ENCODE peak calls at places on chromosomes 1 and 21, in eight cellular contexts. One of them, this sample, is unnamed.

GRCh38 chr1:7538033-7538432 is 233.1 kb upstream of the VAMP3 start:
- DNase-seq in heart right ventricle: no peak
- DNase-seq in cardiac fibroblast: peak
- DNase-seq in body of pancreas: no peak
- DNase-seq in CD8-positive, alpha-beta T cell: no peak
- DNase-seq in fibroblast of pulmonary artery: peak
- DNase-seq in mammary epithelial cell: no peak
- DNase-seq in AG10803: no peak
- DNase-seq in this sample: no peak

GRCh38 chr21:20527691-20528090 is 470.5 kb upstream of the NCAM2 start:
- DNase-seq in heart right ventricle: no peak
- DNase-seq in cardiac fibroblast: no peak
- DNase-seq in body of pancreas: no peak
- DNase-seq in CD8-positive, alpha-beta T cell: no peak
- DNase-seq in fibroblast of pulmonary artery: no peak
- DNase-seq in mammary epithelial cell: no peak
- DNase-seq in AG10803: no peak
- DNase-seq in this sample: no peak

GRCh38 chr1:162993866-162994265 is 75.3 kb upstream of the RGS4 start:
- DNase-seq in heart right ventricle: no peak
- DNase-seq in cardiac fibroblast: no peak
- DNase-seq in body of pancreas: no peak
- DNase-seq in CD8-positive, alpha-beta T cell: no peak
- DNase-seq in fibroblast of pulmonary artery: no peak
- DNase-seq in mammary epithelial cell: no peak
- DNase-seq in AG10803: peak
- DNase-seq in this sample: no peak

GRCh38 chr21:22115746-22116145 is 1117.5 kb downstream of the NCAM2 start:
- DNase-seq in heart right ventricle: no peak
- DNase-seq in cardiac fibroblast: no peak
- DNase-seq in body of pancreas: no peak
- DNase-seq in CD8-positive, alpha-beta T cell: no peak
- DNase-seq in fibroblast of pulmonary artery: no peak
- DNase-seq in mammary epithelial cell: no peak
- DNase-seq in AG10803: no peak
- DNase-seq in this sample: no peak

GRCh38 chr21:42760977-42761751 is 107.7 kb downstream of the PDE9A start:
- DNase-seq in heart right ventricle: no peak
- DNase-seq in cardiac fibroblast: no peak
- DNase-seq in body of pancreas: peak
- DNase-seq in CD8-positive, alpha-beta T cell: no peak
- DNase-seq in fibroblast of pulmonary artery: no peak
- DNase-seq in mammary epithelial cell: no peak
- DNase-seq in AG10803: no peak
- DNase-seq in this sample: no peak

GRCh38 chr1:243623831-243624230 is 226.2 kb downstream of the AKT3 start:
- DNase-seq in heart right ventricle: no peak
- DNase-seq in cardiac fibroblast: peak
- DNase-seq in body of pancreas: no peak
- DNase-seq in CD8-positive, alpha-beta T cell: no peak
- DNase-seq in fibroblast of pulmonary artery: peak
- DNase-seq in mammary epithelial cell: peak
- DNase-seq in AG10803: no peak
- DNase-seq in this sample: no peak

GRCh38 chr1:55045430-55045829 is 6.1 kb downstream of the PCSK9 start:
- DNase-seq in heart right ventricle: no peak
- DNase-seq in cardiac fibroblast: no peak
- DNase-seq in body of pancreas: no peak
- DNase-seq in CD8-positive, alpha-beta T cell: no peak
- DNase-seq in fibroblast of pulmonary artery: no peak
- DNase-seq in mammary epithelial cell: no peak
- DNase-seq in AG10803: no peak
- DNase-seq in this sample: no peak

GRCh38 chr1:7885513-7886298 is 32.8 kb upstream of the UTS2 start:
- DNase-seq in heart right ventricle: no peak
- DNase-seq in cardiac fibroblast: no peak
- DNase-seq in body of pancreas: peak
- DNase-seq in CD8-positive, alpha-beta T cell: peak
- DNase-seq in fibroblast of pulmonary artery: no peak
- DNase-seq in mammary epithelial cell: peak
- DNase-seq in AG10803: no peak
- DNase-seq in this sample: peak

GRCh38 chr1:53727461-53727860 is 11.5 kb downstream of the GLIS1 start:
- DNase-seq in heart right ventricle: no peak
- DNase-seq in cardiac fibroblast: no peak
- DNase-seq in body of pancreas: no peak
- DNase-seq in CD8-positive, alpha-beta T cell: no peak
- DNase-seq in fibroblast of pulmonary artery: no peak
- DNase-seq in mammary epithelial cell: no peak
- DNase-seq in AG10803: no peak
- DNase-seq in this sample: no peak

GRCh38 chr21:32494946-32495703 is 82.6 kb downstream of the EVA1C start:
- DNase-seq in heart right ventricle: no peak
- DNase-seq in cardiac fibroblast: peak
- DNase-seq in body of pancreas: no peak
- DNase-seq in CD8-positive, alpha-beta T cell: no peak
- DNase-seq in fibroblast of pulmonary artery: peak
- DNase-seq in mammary epithelial cell: peak
- DNase-seq in AG10803: peak
- DNase-seq in this sample: no peak

GRCh38 chr1:28811766-28812668 is at the start of gene OPRD1:
- DNase-seq in heart right ventricle: no peak
- DNase-seq in cardiac fibroblast: no peak
- DNase-seq in body of pancreas: no peak
- DNase-seq in CD8-positive, alpha-beta T cell: no peak
- DNase-seq in fibroblast of pulmonary artery: no peak
- DNase-seq in mammary epithelial cell: peak
- DNase-seq in AG10803: no peak
- DNase-seq in this sample: no peak

GRCh38 chr1:218836264-218836663 is 337.4 kb upstream of the LYPLAL1 start:
- DNase-seq in heart right ventricle: no peak
- DNase-seq in cardiac fibroblast: no peak
- DNase-seq in body of pancreas: no peak
- DNase-seq in CD8-positive, alpha-beta T cell: no peak
- DNase-seq in fibroblast of pulmonary artery: no peak
- DNase-seq in mammary epithelial cell: no peak
- DNase-seq in AG10803: no peak
- DNase-seq in this sample: no peak

GRCh38 chr1:2148691-2149090 is 45.9 kb downstream of the FAAP20 start:
- DNase-seq in heart right ventricle: no peak
- DNase-seq in cardiac fibroblast: no peak
- DNase-seq in body of pancreas: no peak
- DNase-seq in CD8-positive, alpha-beta T cell: peak
- DNase-seq in fibroblast of pulmonary artery: no peak
- DNase-seq in mammary epithelial cell: no peak
- DNase-seq in AG10803: no peak
- DNase-seq in this sample: no peak

GRCh38 chr1:228060458-228061190 is 21.9 kb upstream of the ARF1 start:
- DNase-seq in heart right ventricle: no peak
- DNase-seq in cardiac fibroblast: peak
- DNase-seq in body of pancreas: peak
- DNase-seq in CD8-positive, alpha-beta T cell: no peak
- DNase-seq in fibroblast of pulmonary artery: no peak
- DNase-seq in mammary epithelial cell: no peak
- DNase-seq in AG10803: no peak
- DNase-seq in this sample: peak

GRCh38 chr1:52424238-52424637 is 19.8 kb downstream of the PRPF38A start:
- DNase-seq in heart right ventricle: no peak
- DNase-seq in cardiac fibroblast: peak
- DNase-seq in body of pancreas: no peak
- DNase-seq in CD8-positive, alpha-beta T cell: peak
- DNase-seq in fibroblast of pulmonary artery: peak
- DNase-seq in mammary epithelial cell: no peak
- DNase-seq in AG10803: no peak
- DNase-seq in this sample: no peak

GRCh38 chr1:186765446-186765845 is 63.3 kb upstream of the PLA2G4A start:
- DNase-seq in heart right ventricle: no peak
- DNase-seq in cardiac fibroblast: no peak
- DNase-seq in body of pancreas: no peak
- DNase-seq in CD8-positive, alpha-beta T cell: no peak
- DNase-seq in fibroblast of pulmonary artery: no peak
- DNase-seq in mammary epithelial cell: no peak
- DNase-seq in AG10803: no peak
- DNase-seq in this sample: no peak

GRCh38 chr1:103220503-103221095 is 112.3 kb upstream of the COL11A1 start:
- DNase-seq in heart right ventricle: no peak
- DNase-seq in cardiac fibroblast: peak
- DNase-seq in body of pancreas: no peak
- DNase-seq in CD8-positive, alpha-beta T cell: no peak
- DNase-seq in fibroblast of pulmonary artery: peak
- DNase-seq in mammary epithelial cell: no peak
- DNase-seq in AG10803: peak
- DNase-seq in this sample: no peak

GRCh38 chr1:41670558-41670957 is 186.1 kb upstream of the EDN2 start:
- DNase-seq in heart right ventricle: no peak
- DNase-seq in cardiac fibroblast: peak
- DNase-seq in body of pancreas: no peak
- DNase-seq in CD8-positive, alpha-beta T cell: no peak
- DNase-seq in fibroblast of pulmonary artery: no peak
- DNase-seq in mammary epithelial cell: peak
- DNase-seq in AG10803: peak
- DNase-seq in this sample: no peak

GRCh38 chr1:60972841-60973364 is 109.5 kb upstream of the NFIA start:
- DNase-seq in heart right ventricle: no peak
- DNase-seq in cardiac fibroblast: peak
- DNase-seq in body of pancreas: no peak
- DNase-seq in CD8-positive, alpha-beta T cell: no peak
- DNase-seq in fibroblast of pulmonary artery: peak
- DNase-seq in mammary epithelial cell: peak
- DNase-seq in AG10803: peak
- DNase-seq in this sample: no peak

GRCh38 chr1:43836267-43836951 is 97.2 kb upstream of the ARTN start:
- DNase-seq in heart right ventricle: peak
- DNase-seq in cardiac fibroblast: no peak
- DNase-seq in body of pancreas: peak
- DNase-seq in CD8-positive, alpha-beta T cell: peak
- DNase-seq in fibroblast of pulmonary artery: no peak
- DNase-seq in mammary epithelial cell: peak
- DNase-seq in AG10803: no peak
- DNase-seq in this sample: peak

GRCh38 chr1:11795238-11795890 is 10.4 kb downstream of the MTHFR start:
- DNase-seq in heart right ventricle: no peak
- DNase-seq in cardiac fibroblast: no peak
- DNase-seq in body of pancreas: no peak
- DNase-seq in CD8-positive, alpha-beta T cell: no peak
- DNase-seq in fibroblast of pulmonary artery: no peak
- DNase-seq in mammary epithelial cell: no peak
- DNase-seq in AG10803: no peak
- DNase-seq in this sample: no peak
- H3K4me3 ChIP-seq in heart right ventricle: no peak
- H3K4me3 ChIP-seq in cardiac fibroblast: no peak
- H3K4me3 ChIP-seq in body of pancreas: no peak
- H3K4me3 ChIP-seq in CD8-positive, alpha-beta T cell: no peak
- H3K4me3 ChIP-seq in fibroblast of pulmonary artery: no peak
- H3K4me3 ChIP-seq in mammary epithelial cell: no peak
- H3K4me3 ChIP-seq in AG10803: no peak
- H3K4me3 ChIP-seq in this sample: no peak

GRCh38 chr21:35933466-35933865 is 126.9 kb downstream of the SETD4 start:
- DNase-seq in heart right ventricle: peak
- DNase-seq in cardiac fibroblast: peak
- DNase-seq in body of pancreas: no peak
- DNase-seq in CD8-positive, alpha-beta T cell: no peak
- DNase-seq in fibroblast of pulmonary artery: peak
- DNase-seq in mammary epithelial cell: peak
- DNase-seq in AG10803: peak
- DNase-seq in this sample: no peak
- TF ChIP-seq CTCF in heart right ventricle: no peak
- TF ChIP-seq CTCF in cardiac fibroblast: peak
- TF ChIP-seq CTCF in body of pancreas: no peak
- TF ChIP-seq CTCF in CD8-positive, alpha-beta T cell: no peak
- TF ChIP-seq CTCF in fibroblast of pulmonary artery: peak
- TF ChIP-seq CTCF in mammary epithelial cell: peak
- TF ChIP-seq CTCF in AG10803: peak
- TF ChIP-seq CTCF in this sample: no peak

GRCh38 chr1:153624965-153625611 is 2.2 kb downstream of the S100A13 start:
- DNase-seq in heart right ventricle: no peak
- DNase-seq in cardiac fibroblast: no peak
- DNase-seq in body of pancreas: no peak
- DNase-seq in CD8-positive, alpha-beta T cell: no peak
- DNase-seq in fibroblast of pulmonary artery: no peak
- DNase-seq in mammary epithelial cell: no peak
- DNase-seq in AG10803: no peak
- DNase-seq in this sample: no peak

GRCh38 chr1:153627797-153628626 is at the start of gene S100A1:
- DNase-seq in heart right ventricle: peak
- DNase-seq in cardiac fibroblast: no peak
- DNase-seq in body of pancreas: peak
- DNase-seq in CD8-positive, alpha-beta T cell: peak
- DNase-seq in fibroblast of pulmonary artery: no peak
- DNase-seq in mammary epithelial cell: no peak
- DNase-seq in AG10803: no peak
- DNase-seq in this sample: no peak

GRCh38 chr1:153628638-153629342 is 556 bp downstream of the S100A1 start:
- DNase-seq in heart right ventricle: no peak
- DNase-seq in cardiac fibroblast: no peak
- DNase-seq in body of pancreas: no peak
- DNase-seq in CD8-positive, alpha-beta T cell: no peak
- DNase-seq in fibroblast of pulmonary artery: no peak
- DNase-seq in mammary epithelial cell: no peak
- DNase-seq in AG10803: no peak
- DNase-seq in this sample: no peak

GRCh38 chr1:153626929-153627796 is at the start of gene S100A13:
- DNase-seq in heart right ventricle: peak
- DNase-seq in cardiac fibroblast: peak
- DNase-seq in body of pancreas: peak
- DNase-seq in CD8-positive, alpha-beta T cell: no peak
- DNase-seq in fibroblast of pulmonary artery: peak
- DNase-seq in mammary epithelial cell: peak
- DNase-seq in AG10803: peak
- DNase-seq in this sample: peak

GRCh38 chr1:153626477-153626928 is 802 bp downstream of the S100A13 start:
- DNase-seq in heart right ventricle: no peak
- DNase-seq in cardiac fibroblast: no peak
- DNase-seq in body of pancreas: no peak
- DNase-seq in CD8-positive, alpha-beta T cell: no peak
- DNase-seq in fibroblast of pulmonary artery: no peak
- DNase-seq in mammary epithelial cell: no peak
- DNase-seq in AG10803: no peak
- DNase-seq in this sample: no peak
- H3K4me3 ChIP-seq in heart right ventricle: peak
- H3K4me3 ChIP-seq in cardiac fibroblast: peak
- H3K4me3 ChIP-seq in body of pancreas: no peak
- H3K4me3 ChIP-seq in CD8-positive, alpha-beta T cell: no peak
- H3K4me3 ChIP-seq in fibroblast of pulmonary artery: peak
- H3K4me3 ChIP-seq in mammary epithelial cell: peak
- H3K4me3 ChIP-seq in AG10803: peak
- H3K4me3 ChIP-seq in this sample: peak

GRCh38 chr1:866095-866494 is 57.6 kb upstream of the SAMD11 start:
- DNase-seq in heart right ventricle: no peak
- DNase-seq in cardiac fibroblast: no peak
- DNase-seq in body of pancreas: no peak
- DNase-seq in CD8-positive, alpha-beta T cell: no peak
- DNase-seq in fibroblast of pulmonary artery: no peak
- DNase-seq in mammary epithelial cell: no peak
- DNase-seq in AG10803: no peak
- DNase-seq in this sample: no peak

DNA sequence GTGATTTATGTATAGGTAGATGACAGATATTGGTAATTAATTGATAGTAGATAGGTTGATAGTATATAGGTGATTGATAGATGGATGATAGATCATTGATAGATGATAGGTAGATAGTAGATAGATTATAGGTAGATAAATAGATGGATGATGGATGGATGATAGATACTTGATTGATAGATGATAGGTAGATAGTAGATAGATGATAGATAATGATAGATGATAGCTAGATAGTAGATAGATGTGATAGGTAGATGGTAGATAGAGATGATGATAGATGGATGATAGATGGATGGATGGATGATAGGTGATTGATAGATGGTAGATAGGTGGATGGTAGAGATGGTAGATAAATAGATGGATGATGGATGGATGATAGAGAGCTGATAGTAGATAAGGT is 62.0 kb upstream of the SAMD11 start:
- DNase-seq in heart right ventricle: no peak
- DNase-seq in cardiac fibroblast: no peak
- DNase-seq in body of pancreas: no peak
- DNase-seq in CD8-positive, alpha-beta T cell: no peak
- DNase-seq in fibroblast of pulmonary artery: no peak
- DNase-seq in mammary epithelial cell: no peak
- DNase-seq in AG10803: no peak
- DNase-seq in this sample: no peak
- TF ChIP-seq CTCF in heart right ventricle: no peak
- TF ChIP-seq CTCF in cardiac fibroblast: no peak
- TF ChIP-seq CTCF in body of pancreas: no peak
- TF ChIP-seq CTCF in CD8-positive, alpha-beta T cell: no peak
- TF ChIP-seq CTCF in fibroblast of pulmonary artery: no peak
- TF ChIP-seq CTCF in mammary epithelial cell: no peak
- TF ChIP-seq CTCF in AG10803: no peak
- TF ChIP-seq CTCF in this sample: no peak